ENCODE peak calls at places on chromosomes 2 and 18, in ten cellular contexts. B is suprapubic skin, P is HepG2, G is heart left ventricle, L is GM12878, A is IMR-90, O is ovary, R is A549, D is endothelial cell of umbilical vein, E is spleen. I is an unnamed sample.

GRCh38 chr18:9419956-9420631 is 55.2 kb upstream of the RALBP1 start:
- DNase-seq in D (no peak), R (no peak), L (no peak), B (no peak), G (no peak), O (no peak), E (no peak), P (no peak), A (peak; percentile 33), I (no peak)

GRCh38 chr2:98382086-98382485 is 35.8 kb downstream of the CNGA3 start:
- DNase-seq in E (no peak), B (no peak), P (no peak), D (no peak), A (no peak), L (no peak), O (no peak), G (no peak), R (no peak), I (no peak)

GRCh38 chr18:26618130-26618529 is 69.8 kb upstream of the KCTD1 start:
- DNase-seq in D (no peak), L (no peak), A (no peak), E (no peak), O (no peak), B (no peak), G (no peak), P (no peak), R (no peak), I (no peak)

GRCh38 chr2:12363138-12363537 is 353.6 kb upstream of the TRIB2 start:
- DNase-seq in E (no peak), P (no peak), B (no peak), A (no peak), O (no peak), R (no peak), D (no peak), L (no peak), G (no peak), I (no peak)

GRCh38 chr2:197626965-197627629 is 48.3 kb downstream of the RFTN2 start:
- DNase-seq in A (no peak), B (no peak), D (no peak), L (no peak), E (no peak), O (no peak), R (no peak), P (no peak), G (no peak), I (no peak)

GRCh38 chr2:190887089-190887488 is 6.5 kb downstream of the GLS start:
- DNase-seq in B (no peak), O (no peak), L (peak; percentile 48), A (peak; percentile 36), E (no peak), R (peak; percentile 7), D (peak; percentile 30), G (no peak), P (no peak), I (no peak)

GRCh38 chr18:56992777-56993176 is 154.1 kb upstream of the BOD1L2 start:
- DNase-seq in L (no peak), B (no peak), R (no peak), P (no peak), G (no peak), E (no peak), O (no peak), D (no peak), A (peak; percentile 35), I (no peak)

GRCh38 chr2:218860950-218861381 is 1.4 kb downstream of the WNT6 start:
- DNase-seq in G (peak; percentile 80), A (peak; percentile 37), E (peak; percentile 62), O (peak; percentile 51), P (peak; percentile 78), D (peak; percentile 22), B (peak; percentile 77), L (no peak), R (no peak), I (no peak)

GRCh38 chr2:15979051-15979758 is 38.9 kb downstream of the MYCN start:
- DNase-seq in O (no peak), B (no peak), P (no peak), E (no peak), A (no peak), L (no peak), D (no peak), R (no peak), G (no peak), I (no peak)

GRCh38 chr2:220556658-220557057 is 929.2 kb downstream of the SLC4A3 start:
- DNase-seq in R (no peak), P (no peak), B (no peak), L (no peak), A (peak; percentile 67), E (no peak), D (no peak), G (no peak), O (no peak), I (no peak)

GRCh38 chr2:47321411-47322031 is 81.4 kb upstream of the MSH2 start:
- DNase-seq in A (peak; percentile 62), P (no peak), R (no peak), O (no peak), G (no peak), D (no peak), E (peak; percentile 42), L (no peak), B (no peak), I (no peak)

GRCh38 chr2:55013936-55014335 is 36.3 kb downstream of the RTN4 start:
- DNase-seq in O (no peak), E (no peak), P (no peak), L (no peak), A (no peak), D (no peak), B (no peak), R (no peak), G (no peak), I (no peak)

DNA sequence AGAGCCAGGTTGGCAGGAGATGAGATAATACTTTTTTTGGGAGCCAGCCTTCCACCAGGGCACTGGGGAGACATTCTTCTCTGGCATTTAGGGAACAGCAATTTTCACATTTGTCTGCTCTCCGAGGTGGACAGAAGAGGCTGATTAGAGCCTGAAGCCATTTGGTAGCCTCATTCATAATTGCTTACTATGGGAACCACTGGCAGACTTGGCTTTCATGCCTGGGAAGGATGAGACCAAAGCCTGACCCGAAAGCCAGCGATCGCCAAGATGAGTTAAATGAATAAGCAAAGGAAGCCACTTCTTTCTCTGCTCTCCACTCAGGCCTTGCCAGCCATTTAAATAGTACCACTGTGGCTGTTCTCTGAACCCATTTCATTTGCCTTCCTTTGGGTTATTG is 70.1 kb downstream of the NRP2 start:
- DNase-seq in R (no peak), P (no peak), O (no peak), A (no peak), G (no peak), D (no peak), B (no peak), L (no peak), E (no peak), I (no peak)
- H3K4me1 ChIP-seq in R (peaks cover 100% of the 10 kb centered on the region), P (peaks cover 8% of the 10 kb centered on the region), O (peaks cover 26% of the 10 kb centered on the region), A (peaks cover 22% of the 10 kb centered on the region), G (no peaks in the 10 kb centered on the region), D (peaks cover 10% of the 10 kb centered on the region), B (peaks cover 18% of the 10 kb centered on the region), L (no peaks in the 10 kb centered on the region), E (no peaks in the 10 kb centered on the region), I (peaks cover 23% of the 10 kb centered on the region)

GRCh38 chr2:20172273-20173052 is 52.5 kb downstream of the SDC1 start:
- DNase-seq in G (no peak), P (peak; percentile 80), R (no peak), B (no peak), D (no peak), A (no peak), O (no peak), L (no peak), E (peak; percentile 61), I (peak; percentile 76)

GRCh38 chr2:20175267-20175666 is 49.7 kb downstream of the SDC1 start:
- DNase-seq in P (no peak), D (no peak), A (no peak), G (no peak), L (no peak), B (peak; percentile 69), R (no peak), O (no peak), E (peak; percentile 58), I (no peak)

GRCh38 chr2:20171445-20171977 is 53.4 kb downstream of the SDC1 start:
- DNase-seq in B (peak; percentile 29), E (no peak), D (no peak), G (no peak), P (peak; percentile 64), R (no peak), L (no peak), O (no peak), A (no peak), I (no peak)

GRCh38 chr2:20173496-20174402 is 51.2 kb downstream of the SDC1 start:
- DNase-seq in L (no peak), A (no peak), D (no peak), B (no peak), G (no peak), P (no peak), R (no peak), O (no peak), E (peak; percentile 65), I (no peak)

DNA sequence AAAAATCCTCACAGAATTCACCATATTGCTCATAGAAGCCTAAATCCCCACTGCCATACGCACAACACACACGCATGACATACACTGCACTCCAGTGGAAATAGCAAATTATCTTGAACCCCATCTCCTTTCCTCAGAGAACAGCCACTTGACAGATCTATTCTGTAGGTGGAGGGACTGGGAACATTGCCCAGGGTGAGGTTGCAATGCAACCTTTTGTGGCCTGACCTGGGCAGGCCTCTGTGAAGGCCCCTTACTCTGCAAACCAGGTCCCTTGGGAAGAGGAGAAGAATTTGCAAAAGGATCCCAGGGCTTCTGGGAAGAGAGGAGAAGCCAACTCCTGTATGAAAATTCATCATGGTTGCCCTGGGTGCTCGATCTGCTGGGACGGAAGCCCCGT is 51.9 kb downstream of the SDC1 start:
- DNase-seq in B (no peak), L (no peak), O (no peak), R (no peak), G (no peak), E (peak; percentile 24), P (no peak), D (no peak), A (no peak), I (no peak)
- H3K27ac ChIP-seq in B (peak overlapping the region; percentile 74), L (no peak overlapping the region), O (no peak overlapping the region), R (no peak overlapping the region), G (no peak overlapping the region), E (no peak overlapping the region), P (no peak overlapping the region), D (no peak overlapping the region), A (no peak overlapping the region), I (no peak overlapping the region)

DNA sequence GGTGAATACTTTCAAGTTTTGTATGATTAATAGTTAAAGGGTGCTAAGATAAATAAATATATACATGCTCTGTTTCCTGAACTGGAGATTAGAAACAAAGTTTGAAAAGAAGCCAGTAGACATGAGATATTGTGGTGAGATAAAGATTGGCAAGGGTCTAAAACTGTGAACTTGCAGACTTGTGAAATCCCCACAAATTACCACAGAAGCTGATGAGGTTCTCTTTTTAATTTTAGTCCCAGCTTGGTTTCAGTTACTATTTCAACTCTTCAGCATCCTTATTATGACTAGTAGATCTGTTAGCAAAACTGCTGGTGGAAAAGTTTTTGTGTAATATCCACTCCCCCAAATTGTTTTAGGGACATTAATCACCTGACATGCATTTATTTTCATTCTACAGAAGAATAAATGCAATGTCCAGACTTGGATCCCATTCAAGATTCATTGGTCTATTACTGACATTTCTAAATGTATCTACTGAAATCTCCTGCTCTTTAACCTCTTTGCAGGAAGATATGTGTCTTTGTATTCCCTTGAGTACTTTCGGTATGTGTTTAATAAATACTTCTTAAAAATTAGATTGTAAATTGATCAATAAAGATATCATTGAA is 20.8 kb downstream of the RASGRP3 start:
- DNase-seq in P (no peak), E (no peak), D (peak; percentile 88), L (peak; percentile 92), G (no peak), O (no peak), A (no peak), B (no peak), R (no peak), I (no peak)
- TF ChIP-seq POLR2A in P (no peak), E (no peak), D (peak; percentile 32), L (no peak), G (no peak), O (no peak), A (no peak), B (no peak), R (no peak), I (no peak)

GRCh38 chr18:21090680-21091079 is 20.9 kb downstream of the ROCK1 start:
- DNase-seq in R (no peak), G (no peak), D (no peak), L (no peak), E (no peak), O (no peak), B (no peak), P (peak; percentile 42), A (no peak), I (no peak)
- H3K4me1 ChIP-seq in R (no peaks in the 10 kb centered on the region), G (no peaks in the 10 kb centered on the region), D (no peaks in the 10 kb centered on the region), L (no peaks in the 10 kb centered on the region), E (peaks cover 19% of the 10 kb centered on the region), O (peaks cover 3% of the 10 kb centered on the region), B (no peaks in the 10 kb centered on the region), P (peaks cover 29% of the 10 kb centered on the region), A (no peaks in the 10 kb centered on the region), I (no peaks in the 10 kb centered on the region)

I was measured in upper lobe of left lung.